ENCODE peak calls at places on chromosomes 4 and X, in seven cellular contexts. U is left ventricle myocardium superior; J is stimulated activated CD8-positive, alpha-beta memory T cell treated with anti-CD3 and anti-CD28 coated beads, Interleukin-15, amount 100 ng/mL, for 1 hour; E is EL; T is hypothalamus; S is ACHN; V is endothelial cell. N is an unnamed sample.

GRCh38 chr4:138263438-138263837 is 21.3 kb upstream of the SLC7A11 start:
- DNase-seq in U (no peak), S (no peak), E (no peak), T (no peak), J (no peak), V (no peak), N (no peak)

GRCh38 chrX:22800806-22801205 is 199.0 kb upstream of the DDX53 start:
- DNase-seq in S (peak), U (no peak), J (no peak), T (no peak), E (peak), V (no peak), N (no peak)

GRCh38 chrX:39975094-39975865 is 122.5 kb downstream of the BCOR start:
- DNase-seq in S (no peak), V (no peak), T (no peak), J (no peak), U (no peak), E (no peak), N (no peak)

GRCh38 chrX:41027388-41027787 is 57.9 kb upstream of the USP9X start:
- DNase-seq in V (no peak), U (no peak), E (peak), T (no peak), J (no peak), S (no peak), N (no peak)

GRCh38 chr4:187992971-187993370 is 2.6 kb upstream of the ZFP42 start:
- DNase-seq in S (no peak), J (no peak), V (no peak), T (no peak), U (no peak), E (no peak), N (no peak)

GRCh38 chrX:1224954-1225353 is 12.5 kb upstream of the CRLF2 start:
- DNase-seq in U (no peak), S (no peak), J (no peak), V (no peak), T (no peak), E (no peak), N (no peak)

GRCh38 chr4:52824603-52825310 is 37.4 kb upstream of the RASL11B start:
- DNase-seq in E (peak), U (peak), V (no peak), S (no peak), J (no peak), T (no peak), N (no peak)

GRCh38 chrX:120310861-120311631 is at the start of gene TMEM255A:
- DNase-seq in V (no peak), J (no peak), S (peak), U (peak), E (peak), T (peak), N (peak)

GRCh38 chr4:106473515-106473914 is 104.9 kb upstream of the GIMD1 start:
- DNase-seq in S (no peak), T (no peak), J (no peak), E (no peak), V (no peak), U (no peak), N (no peak)

GRCh38 chr4:6152879-6153705 is 47.3 kb downstream of the JAKMIP1 start:
- DNase-seq in V (no peak), U (no peak), J (no peak), S (no peak), T (no peak), E (no peak), N (no peak)

GRCh38 chr4:2168469-2169319 is 73.2 kb downstream of the HAUS3 start:
- DNase-seq in T (no peak), E (no peak), J (no peak), V (no peak), S (no peak), U (no peak), N (no peak)

GRCh38 chrX:4671344-4671743 is 957.9 kb upstream of the PRKX start:
- DNase-seq in V (no peak), E (no peak), S (no peak), T (no peak), J (no peak), U (no peak), N (no peak)

GRCh38 chr4:107094976-107095375 is 58.9 kb upstream of the DKK2 start:
- DNase-seq in V (no peak), S (no peak), U (no peak), J (no peak), T (no peak), E (no peak), N (no peak)

GRCh38 chr4:137655286-137655685 is 123.0 kb upstream of the PCDH18 start:
- DNase-seq in J (no peak), U (no peak), E (no peak), S (no peak), V (no peak), T (no peak), N (no peak)

GRCh38 chr4:45957353-45957752 is 166.5 kb downstream of the GABRG1 start:
- DNase-seq in U (no peak), T (no peak), E (no peak), J (no peak), V (no peak), S (no peak), N (no peak)

GRCh38 chr4:149713031-149713430 is 102.6 kb downstream of the IQCM start:
- DNase-seq in E (no peak), S (no peak), U (no peak), J (no peak), V (no peak), T (no peak), N (no peak)

GRCh38 chrX:54029543-54030143 is 14.6 kb downstream of the PHF8 start:
- DNase-seq in J (no peak), E (no peak), T (no peak), V (no peak), S (no peak), U (peak), N (no peak)

GRCh38 chr4:113502476-113502875 is 259.1 kb downstream of the CAMK2D start:
- DNase-seq in U (no peak), J (no peak), S (no peak), T (no peak), E (peak), V (no peak), N (no peak)

GRCh38 chr4:16027626-16028025 is 56.2 kb downstream of the PROM1 start:
- DNase-seq in E (no peak), T (no peak), J (no peak), V (no peak), S (no peak), U (no peak), N (no peak)

N was measured in nucleus accumbens.